ENCODE peak calls at places on chromosome 5, in five cellular contexts. D, G, B, A and I are unnamed samples.

GRCh38 chr5:140205216-140205615 is 30.2 kb downstream of the CYSTM1 start:
- DNase-seq in B (no peak), A (no peak), D (no peak), G (no peak), I (no peak)

GRCh38 chr5:171115519-171115918 is 193.5 kb upstream of the TLX3 start:
- DNase-seq in A (no peak), G (no peak), B (no peak), D (no peak), I (no peak)

GRCh38 chr5:156359452-156359851 is 32.5 kb downstream of the SGCD start:
- DNase-seq in G (peak; percentile 72), D (no peak), A (no peak), B (no peak), I (no peak)

GRCh38 chr5:8238080-8238479 is 369.1 kb downstream of the MTRR start:
- DNase-seq in D (no peak), G (no peak), B (no peak), A (no peak), I (no peak)

GRCh38 chr5:151298063-151298462 is 5.5 kb downstream of the SLC36A3 start:
- DNase-seq in D (no peak), A (peak; percentile 39), G (peak; percentile 41), B (no peak), I (no peak)

GRCh38 chr5:516338-516925 is 7.8 kb downstream of the SLC9A3 start:
- DNase-seq in A (peak; percentile 1), G (no peak), B (no peak), D (no peak), I (no peak)

GRCh38 chr5:95670568-95670967 is 12.2 kb downstream of the SPATA9 start:
- DNase-seq in B (no peak), G (no peak), D (no peak), A (no peak), I (no peak)

GRCh38 chr5:5616247-5616895 is 193.9 kb downstream of the ICE1 start:
- DNase-seq in G (no peak), B (no peak), A (no peak), D (no peak), I (no peak)

GRCh38 chr5:82151217-82151616 is 126.9 kb downstream of the RPS23 start:
- DNase-seq in A (no peak), B (no peak), G (no peak), D (no peak), I (no peak)

GRCh38 chr5:72244862-72245371 is 75.1 kb downstream of the MRPS27 start:
- DNase-seq in A (peak; percentile 93), D (no peak), B (no peak), G (no peak), I (no peak)

GRCh38 chr5:133952729-133953567 is 15.5 kb downstream of the C5orf15 start:
- DNase-seq in B (no peak), D (no peak), G (peak; percentile 58), A (peak; percentile 69), I (no peak)

GRCh38 chr5:172492097-172492840 is 37.9 kb upstream of the SH3PXD2B start:
- DNase-seq in B (no peak), D (no peak), A (no peak), G (no peak), I (no peak)

GRCh38 chr5:147472669-147473131 is 37.2 kb downstream of the DPYSL3 start:
- DNase-seq in B (no peak), D (no peak), G (no peak), A (no peak), I (no peak)

GRCh38 chr5:54624671-54625583 is 107.4 kb downstream of the SNX18 start:
- DNase-seq in A (no peak), D (no peak), G (no peak), B (no peak), I (no peak)